ENCODE peak calls at places on chromosomes 12 and 14, in six cellular contexts. L is heart right ventricle, H is GM10248, P is fibroblast of the aortic adventitia, S is AG10803, O is ovary. G is an unnamed sample.

GRCh38 chr14:101839236-101839635 is 77.7 kb downstream of the PPP2R5C start:
- DNase-seq in L (no peak), H (no peak), P (no peak), S (no peak), O (no peak), G (no peak)

GRCh38 chr14:88421286-88421685 is 35.8 kb downstream of the SPATA7 start:
- DNase-seq in L (no peak), H (no peak), P (peak), S (peak), O (no peak), G (no peak)

GRCh38 chr12:124790650-124791400 is 72.8 kb downstream of the SCARB1 start:
- DNase-seq in L (no peak), H (no peak), P (no peak), S (no peak), O (no peak), G (no peak)

GRCh38 chr12:95443458-95443857 is 30.5 kb upstream of the METAP2 start:
- DNase-seq in L (no peak), H (no peak), P (no peak), S (no peak), O (no peak), G (no peak)

GRCh38 chr14:34676516-34677211 is 37.7 kb downstream of the CFL2 start:
- DNase-seq in L (no peak), H (no peak), P (no peak), S (peak), O (no peak), G (no peak)

GRCh38 chr12:130956456-130957303 is 3.0 kb downstream of the ADGRD1 start:
- DNase-seq in L (no peak), H (no peak), P (no peak), S (no peak), O (no peak), G (no peak)

GRCh38 chr12:94941440-94941862 is 62.0 kb downstream of the NDUFA12 start:
- DNase-seq in L (peak), H (no peak), P (peak), S (peak), O (no peak), G (peak)

GRCh38 chr14:105337433-105337832 is 22.9 kb downstream of the PACS2 start:
- DNase-seq in L (no peak), H (no peak), P (no peak), S (no peak), O (no peak), G (no peak)

GRCh38 chr14:88352299-88353097 is 29.4 kb upstream of the KCNK10 start:
- DNase-seq in L (no peak), H (no peak), P (peak), S (no peak), O (no peak), G (no peak)

GRCh38 chr12:132028111-132028510 is 78.4 kb downstream of the EP400 start:
- DNase-seq in L (no peak), H (no peak), P (no peak), S (no peak), O (no peak), G (no peak)

GRCh38 chr14:38078393-38078792 is 129.3 kb upstream of the SSTR1 start:
- DNase-seq in L (no peak), H (no peak), P (no peak), S (no peak), O (no peak), G (no peak)

GRCh38 chr12:106918746-106919145 is 37.0 kb upstream of the TMEM263 start:
- DNase-seq in L (no peak), H (no peak), P (peak), S (no peak), O (no peak), G (no peak)

GRCh38 chr12:108377260-108377659 is 38.1 kb upstream of the CMKLR1 start:
- DNase-seq in L (no peak), H (no peak), P (no peak), S (no peak), O (no peak), G (no peak)

GRCh38 chr12:94592080-94592479 is 58.3 kb downstream of the TMCC3 start:
- DNase-seq in L (no peak), H (no peak), P (no peak), S (no peak), O (no peak), G (no peak)

GRCh38 chr14:69983317-69983716 is 104.1 kb downstream of the SMOC1 start:
- DNase-seq in L (no peak), H (no peak), P (no peak), S (no peak), O (no peak), G (no peak)

GRCh38 chr12:129607293-129607692 is 296.5 kb downstream of the TMEM132D start:
- DNase-seq in L (no peak), H (no peak), P (no peak), S (peak), O (no peak), G (no peak)

GRCh38 chr14:56660677-56661389 is 81.2 kb downstream of the TMEM260 start:
- DNase-seq in L (no peak), H (no peak), P (no peak), S (no peak), O (no peak), G (no peak)

GRCh38 chr12:11981174-11981733 is 89.5 kb upstream of the BCL2L14 start:
- DNase-seq in L (no peak), H (peak), P (peak), S (peak), O (no peak), G (peak)

GRCh38 chr12:119459481-119459880 is 125.0 kb downstream of the CCDC60 start:
- DNase-seq in L (no peak), H (no peak), P (no peak), S (no peak), O (no peak), G (no peak)

GRCh38 chr14:105845725-105846309 is 319.4 kb downstream of the TMEM121 start:
- DNase-seq in L (no peak), H (no peak), P (no peak), S (no peak), O (no peak), G (no peak)

GRCh38 chr12:4153343-4153892 is 120.1 kb upstream of the CCND2 start:
- DNase-seq in L (no peak), H (peak), P (no peak), S (no peak), O (no peak), G (peak)

GRCh38 chr12:108568653-108569154 is 6.3 kb downstream of the ISCU start:
- DNase-seq in L (no peak), H (peak), P (no peak), S (no peak), O (no peak), G (peak)

GRCh38 chr12:32166510-32166909 is 59.9 kb downstream of the BICD1 start:
- DNase-seq in L (no peak), H (no peak), P (no peak), S (no peak), O (no peak), G (no peak)

GRCh38 chr14:85444685-85445084 is 85.3 kb upstream of the FLRT2 start:
- DNase-seq in L (no peak), H (no peak), P (peak), S (peak), O (no peak), G (no peak)

GRCh38 chr14:69713976-69714716 is 52.8 kb upstream of the SRSF5 start:
- DNase-seq in L (no peak), H (no peak), P (no peak), S (no peak), O (no peak), G (no peak)

GRCh38 chr14:96173646-96174475 is 30.8 kb upstream of the BDKRB2 start:
- DNase-seq in L (no peak), H (no peak), P (no peak), S (no peak), O (no peak), G (no peak)

GRCh38 chr12:102034346-102034745 is 27.4 kb downstream of the WASHC3 start:
- DNase-seq in L (no peak), H (no peak), P (peak), S (peak), O (no peak), G (no peak)

GRCh38 chr14:68961781-68962584 is 17.1 kb downstream of the ACTN1 start:
- DNase-seq in L (no peak), H (no peak), P (no peak), S (no peak), O (no peak), G (no peak)

GRCh38 chr14:21302013-21302857 is 22.4 kb downstream of the RPGRIP1 start:
- DNase-seq in L (no peak), H (no peak), P (no peak), S (no peak), O (no peak), G (no peak)

GRCh38 chr14:94771191-94771905 is 1.4 kb upstream of the GSC start:
- DNase-seq in L (no peak), H (no peak), P (no peak), S (no peak), O (no peak), G (no peak)

GRCh38 chr12:52425466-52425865 is 8.7 kb downstream of the KRT75 start:
- DNase-seq in L (no peak), H (no peak), P (no peak), S (no peak), O (no peak), G (no peak)

GRCh38 chr14:32980178-32980886 is 41.7 kb downstream of the NPAS3 start:
- DNase-seq in L (no peak), H (no peak), P (no peak), S (no peak), O (no peak), G (no peak)

GRCh38 chr12:115506822-115507629 is 770.5 kb downstream of the MED13L start:
- DNase-seq in L (no peak), H (no peak), P (no peak), S (no peak), O (no peak), G (no peak)

GRCh38 chr12:112294793-112295192 is 87.4 kb downstream of the HECTD4 start:
- DNase-seq in L (no peak), H (no peak), P (peak), S (peak), O (no peak), G (no peak)
- TF ChIP-seq CTCF in L (no peak), H (peak), P (peak), S (no peak), O (no peak), G (no peak)

GRCh38 chr12:127290251-127290650 is 976.7 kb upstream of the TMEM132C start:
- DNase-seq in L (no peak), H (no peak), P (no peak), S (no peak), O (no peak), G (no peak)
- TF ChIP-seq CTCF in L (no peak), H (no peak), P (no peak), S (no peak), O (no peak), G (no peak)

GRCh38 chr14:64658201-64658600 is 46.0 kb upstream of the PLEKHG3 start:
- DNase-seq in L (no peak), H (no peak), P (no peak), S (no peak), O (no peak), G (no peak)

GRCh38 chr14:64659366-64659765 is 44.9 kb upstream of the PLEKHG3 start:
- DNase-seq in L (no peak), H (no peak), P (no peak), S (peak), O (no peak), G (no peak)

GRCh38 chr14:64663174-64663573 is 41.0 kb upstream of the PLEKHG3 start:
- DNase-seq in L (no peak), H (no peak), P (no peak), S (no peak), O (no peak), G (no peak)
- TF ChIP-seq CTCF in L (no peak), H (no peak), P (no peak), S (no peak), O (no peak), G (no peak)

GRCh38 chr12:28966049-28966778 is 182.9 kb upstream of the FAR2 start:
- DNase-seq in L (peak), H (no peak), P (peak), S (no peak), O (no peak), G (no peak)
- TF ChIP-seq CTCF in L (no peak), H (no peak), P (no peak), S (no peak), O (no peak), G (no peak)

DNA sequence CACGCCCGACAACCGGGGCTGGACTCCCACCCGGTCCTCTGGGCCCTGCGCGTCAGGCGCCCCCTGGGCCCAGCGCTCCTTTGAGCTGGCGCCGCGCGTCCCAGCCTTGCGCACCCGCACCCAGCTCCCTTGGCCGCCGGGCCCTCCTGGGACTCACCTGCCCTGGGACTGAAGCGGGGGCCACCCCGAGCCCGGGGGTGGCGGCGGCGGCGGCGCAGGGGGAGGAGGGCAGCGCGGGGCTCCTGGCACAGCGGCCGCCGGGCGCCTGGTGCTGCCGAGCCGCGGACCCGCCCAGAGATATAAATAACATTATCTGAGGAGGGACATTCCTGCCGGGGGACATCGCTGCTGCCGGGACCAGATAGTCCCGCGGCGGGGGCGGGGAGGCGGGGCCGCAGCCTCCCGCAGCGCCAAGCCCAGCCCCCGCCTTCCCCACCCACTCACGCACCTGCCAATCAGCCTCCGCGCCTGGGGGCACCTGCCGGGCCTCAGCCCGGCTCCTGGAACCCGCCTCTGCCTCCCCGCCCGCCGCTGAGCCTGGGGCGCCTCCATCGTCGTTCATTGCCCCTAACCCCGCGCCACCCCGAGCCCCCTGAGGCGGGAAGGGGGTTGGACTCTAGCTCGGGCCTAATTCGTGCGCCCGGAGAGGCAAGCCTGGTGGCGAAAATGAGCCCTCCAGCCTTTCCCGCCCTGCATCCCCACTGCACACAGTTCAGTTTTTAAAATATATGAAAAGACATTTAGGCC is at the start of gene SPTB:
- DNase-seq in L (peak), H (peak), P (no peak), S (no peak), O (no peak), G (peak)
- TF ChIP-seq CTCF in L (no peak), H (no peak), P (no peak), S (no peak), O (no peak), G (no peak)

GRCh38 chr14:36505892-36506731 is 13.9 kb downstream of the NKX2-1 start:
- DNase-seq in L (no peak), H (peak), P (no peak), S (no peak), O (no peak), G (peak)
- TF ChIP-seq CTCF in L (no peak), H (no peak), P (no peak), S (no peak), O (no peak), G (no peak)

GRCh38 chr14:80862983-80863382 is 78.6 kb downstream of the CEP128 start:
- DNase-seq in L (no peak), H (no peak), P (peak), S (no peak), O (no peak), G (no peak)
- TF ChIP-seq CTCF in L (no peak), H (no peak), P (peak), S (peak), O (no peak), G (peak)

DNA sequence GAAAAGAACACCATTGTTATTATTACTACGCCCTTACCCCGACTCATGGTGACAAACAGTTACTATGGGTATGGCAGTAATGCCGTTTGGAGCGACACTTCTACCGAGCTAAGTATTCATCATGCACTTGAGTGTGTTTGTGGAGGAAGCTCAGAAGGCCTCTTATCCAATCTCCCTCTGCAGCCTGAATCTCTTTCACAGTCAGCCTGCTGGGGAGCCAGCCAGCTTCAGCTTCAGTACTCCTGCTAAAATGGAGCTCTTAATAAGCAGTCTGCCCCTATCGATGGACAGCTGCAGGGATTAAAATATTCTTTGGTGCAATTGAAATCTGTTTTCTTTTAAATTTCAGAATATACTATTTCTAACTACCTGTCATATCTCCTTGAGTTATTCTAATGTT is 24.7 kb upstream of the ATP5MC2 start:
- DNase-seq in L (no peak), H (no peak), P (peak), S (peak), O (no peak), G (no peak)
- TF ChIP-seq CTCF in L (no peak), H (no peak), P (no peak), S (no peak), O (no peak), G (no peak)

GRCh38 chr14:97707603-97708002 is 910.4 kb downstream of the VRK1 start:
- DNase-seq in L (no peak), H (no peak), P (no peak), S (no peak), O (no peak), G (no peak)
- TF ChIP-seq CTCF in L (no peak), H (no peak), P (no peak), S (no peak), O (no peak), G (no peak)

G was measured in GM13977.